ENCODE peak calls at places on chromosomes 3 and 15, in five cellular contexts. P, Y, W, D and I are unnamed samples. For H3K36me3, the result is how much of the 10 kb centered on the place peaks cover.

GRCh38 chr3:133608405-133608804 is 34.9 kb downstream of the CDV3 start:
- DNase-seq in Y (no peak), P (no peak), D (no peak), W (no peak), I (no peak)

GRCh38 chr3:150035910-150036661 is 65.4 kb upstream of the PFN2 start:
- DNase-seq in Y (no peak), W (no peak), P (no peak), D (no peak), I (no peak)

GRCh38 chr3:69200384-69201068 is 78.1 kb upstream of the LMOD3 start:
- DNase-seq in D (no peak), W (no peak), P (no peak), Y (peak), I (no peak)

GRCh38 chr3:42772670-42773408 is at the start of gene CCDC13:
- DNase-seq in W (peak), P (peak), D (peak), Y (peak), I (peak)

GRCh38 chr3:140206196-140207040 is 271.4 kb downstream of the CLSTN2 start:
- DNase-seq in W (peak), D (no peak), Y (peak), P (no peak), I (no peak)

GRCh38 chr3:64815691-64816225 is 128.0 kb upstream of the ADAMTS9 start:
- DNase-seq in P (no peak), D (no peak), W (peak), Y (no peak), I (no peak)

GRCh38 chr15:84654689-84655453 is 788 bp upstream of the WDR73 start:
- DNase-seq in Y (peak), W (peak), D (peak), P (peak), I (peak)

GRCh38 chr3:33915796-33916589 is 117.6 kb downstream of the PDCD6IP start:
- DNase-seq in W (peak), Y (peak), P (no peak), D (no peak), I (no peak)

GRCh38 chr3:30855390-30855789 is 39.1 kb downstream of the GADL1 start:
- DNase-seq in P (no peak), D (no peak), Y (no peak), W (no peak), I (no peak)

GRCh38 chr3:49035278-49035677 is 6.1 kb upstream of the IMPDH2 start:
- DNase-seq in Y (no peak), W (no peak), D (no peak), P (no peak), I (no peak)

GRCh38 chr3:58679974-58680656 is 13.5 kb upstream of the FAM3D start:
- DNase-seq in W (no peak), Y (no peak), D (no peak), P (no peak), I (no peak)

GRCh38 chr3:124950026-124950425 is 15.5 kb upstream of the MUC13 start:
- DNase-seq in D (no peak), W (no peak), Y (no peak), P (no peak), I (no peak)

GRCh38 chr15:41581110-41581509 is 22.1 kb downstream of the TYRO3 start:
- DNase-seq in D (no peak), P (peak), W (no peak), Y (no peak), I (no peak)

GRCh38 chr15:42623951-42624350 is 48.5 kb downstream of the STARD9 start:
- DNase-seq in Y (no peak), W (no peak), P (no peak), D (no peak), I (no peak)

GRCh38 chr3:136378011-136378410 is 127.9 kb downstream of the PCCB start:
- DNase-seq in Y (no peak), P (no peak), D (no peak), W (no peak), I (no peak)

GRCh38 chr3:123137001-123137400 is 64.7 kb upstream of the SEC22A start:
- DNase-seq in D (no peak), Y (no peak), P (no peak), W (peak), I (no peak)

GRCh38 chr15:92159906-92160841 is 233.5 kb upstream of the ST8SIA2 start:
- DNase-seq in Y (no peak), D (no peak), W (no peak), P (no peak), I (no peak)

GRCh38 chr3:45775571-45776290 is 20.6 kb downstream of the SLC6A20 start:
- DNase-seq in W (no peak), P (no peak), Y (no peak), D (no peak), I (no peak)

GRCh38 chr3:157527471-157527881 is 24.3 kb upstream of the VEPH1 start:
- DNase-seq in P (no peak), W (no peak), Y (no peak), D (no peak), I (no peak)

GRCh38 chr3:69082805-69083204 is 1.9 kb upstream of the ARL6IP5 start:
- DNase-seq in Y (no peak), W (no peak), P (no peak), D (peak), I (no peak)

GRCh38 chr15:62390793-62391543 is 225.9 kb upstream of the C2CD4B start:
- DNase-seq in P (peak), W (peak), D (peak), Y (peak), I (peak)

GRCh38 chr3:13072239-13073041 is 789 bp downstream of the IQSEC1 start:
- DNase-seq in D (peak), Y (peak), W (peak), P (peak), I (peak)

GRCh38 chr3:188153498-188153948 is 434 bp upstream of the LPP start:
- DNase-seq in W (peak), D (no peak), Y (peak), P (peak), I (peak)

GRCh38 chr3:148360046-148360445 is 337.7 kb upstream of the AGTR1 start:
- DNase-seq in D (no peak), W (no peak), Y (no peak), P (no peak), I (no peak)

GRCh38 chr3:23761440-23761896 is 44.3 kb upstream of the UBE2E1 start:
- DNase-seq in P (no peak), D (peak), Y (no peak), W (peak), I (no peak)

GRCh38 chr3:54342676-54343075 is 220.3 kb downstream of the CACNA2D3 start:
- DNase-seq in Y (no peak), D (no peak), P (no peak), W (peak), I (no peak)

GRCh38 chr3:117853923-117854322 is 1144.3 kb downstream of the TUSC7 start:
- DNase-seq in W (peak), P (no peak), D (no peak), Y (no peak), I (no peak)

GRCh38 chr3:75001330-75001729 is 386.9 kb upstream of the CNTN3 start:
- DNase-seq in P (no peak), Y (no peak), D (no peak), W (no peak), I (no peak)

GRCh38 chr15:31098491-31098917 is 3.0 kb downstream of the TRPM1 start:
- DNase-seq in P (no peak), W (no peak), D (no peak), Y (no peak), I (no peak)

DNA sequence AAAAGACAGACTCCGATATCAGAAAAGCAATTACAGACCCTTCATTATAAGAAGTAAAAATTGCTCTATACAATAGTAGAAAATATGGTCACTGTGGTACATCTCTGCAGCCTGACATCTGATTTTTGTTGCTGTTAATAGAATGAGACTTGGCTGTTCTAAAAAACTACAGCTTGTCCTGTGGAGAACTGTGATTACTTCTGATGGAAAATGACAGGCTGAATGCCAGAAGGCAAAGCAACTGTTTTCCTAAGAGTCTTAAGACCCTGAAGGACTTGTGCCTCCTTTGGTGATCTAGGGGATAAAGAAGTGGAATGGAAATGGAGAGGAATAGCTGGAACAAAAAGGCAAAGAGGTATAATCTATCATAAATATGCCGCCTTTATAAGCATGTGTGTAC is 314.9 kb downstream of the BCHE start:
- DNase-seq in W (no peak), Y (no peak), D (no peak), P (no peak), I (no peak)
- TF ChIP-seq CTCF in W (no peak), Y (no peak), D (no peak), P (peak), I (no peak)

DNA sequence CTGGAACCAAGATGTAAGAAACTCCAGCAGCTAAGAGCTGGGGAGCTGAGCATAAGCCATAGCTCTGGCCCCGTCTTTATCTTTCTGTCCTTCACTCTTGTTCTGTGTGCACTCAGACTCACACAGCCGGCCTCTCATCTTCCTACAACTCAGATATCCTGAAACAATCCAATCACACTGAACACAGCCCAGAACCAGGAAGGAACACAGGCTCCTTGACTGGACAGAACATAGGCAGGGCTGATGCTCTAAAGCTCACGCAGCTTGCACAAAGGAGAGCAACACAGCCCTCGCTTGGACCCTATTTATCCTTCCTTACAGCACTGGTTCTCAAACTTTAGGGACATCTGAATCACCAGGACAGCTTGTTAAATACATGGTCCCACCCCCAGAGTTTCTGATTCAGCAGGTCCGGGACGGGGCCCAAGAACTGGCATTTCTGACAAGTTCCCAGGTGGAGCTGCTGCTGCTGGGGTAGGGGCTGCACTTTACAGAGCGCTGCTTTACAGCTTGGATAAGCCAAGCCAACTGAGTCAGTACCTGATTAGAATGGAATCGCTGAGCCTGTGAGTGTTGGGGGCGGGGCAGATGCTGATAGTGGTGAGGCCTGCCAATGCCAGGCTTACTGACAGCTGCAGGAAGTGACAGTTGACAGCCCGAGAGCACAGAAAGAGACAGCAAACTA is 65.1 kb downstream of the MRPL46 start:
- DNase-seq in W (peak), D (peak), Y (peak), P (no peak), I (peak)
- H3K4me3 ChIP-seq in W (no peak), D (no peak), Y (no peak), P (no peak), I (peak)

GRCh38 chr3:14147617-14148016 is 22.8 kb downstream of the TMEM43 start:
- DNase-seq in Y (no peak), D (no peak), P (no peak), W (no peak), I (no peak)
- H3K36me3 ChIP-seq in Y (under half), D (under half), P (under half), W (under half), I (half or more)

GRCh38 chr3:194577985-194578905 is 55.0 kb downstream of the TMEM44 start:
- DNase-seq in D (no peak), W (peak), Y (peak), P (no peak), I (no peak)

GRCh38 chr3:194573680-194574437 is 59.4 kb downstream of the TMEM44 start:
- DNase-seq in Y (peak), W (peak), P (peak), D (no peak), I (no peak)

GRCh38 chr3:194574639-194575483 is 58.4 kb downstream of the TMEM44 start:
- DNase-seq in W (peak), Y (no peak), D (no peak), P (no peak), I (no peak)

GRCh38 chr3:194572944-194573491 is 60.2 kb downstream of the TMEM44 start:
- DNase-seq in P (no peak), D (no peak), W (no peak), Y (no peak), I (no peak)

GRCh38 chr3:194575484-194576210 is 57.6 kb downstream of the TMEM44 start:
- DNase-seq in P (peak), W (no peak), D (no peak), Y (peak), I (no peak)
- TF ChIP-seq CTCF in P (peak), W (peak), D (no peak), Y (no peak), I (no peak)